ENCODE peak calls at places on chromosomes 5 and 9, in five cellular contexts. E is mammary epithelial cell, P is substantia nigra, O is pancreas, W is GM23338. F is an unnamed sample.

GRCh38 chr5:60455589-60455988 is 244.4 kb downstream of the DEPDC1B start:
- DNase-seq in E (peak), P (no peak), O (no peak), W (no peak), F (no peak)

GRCh38 chr5:172119921-172120688 is 67.9 kb downstream of the STK10 start:
- DNase-seq in E (no peak), P (no peak), O (no peak), W (no peak), F (no peak)

GRCh38 chr5:95595289-95595931 is 24.5 kb upstream of the GPR150 start:
- DNase-seq in E (peak), P (no peak), O (no peak), W (no peak), F (no peak)

GRCh38 chr5:142551242-142552067 is 134.4 kb downstream of the FGF1 start:
- DNase-seq in E (no peak), P (no peak), O (no peak), W (peak), F (no peak)

GRCh38 chr9:133227242-133227860 is 18.3 kb upstream of the OBP2B start:
- DNase-seq in E (no peak), P (no peak), O (no peak), W (no peak), F (no peak)

GRCh38 chr9:91423785-91424402 is at the start of gene NFIL3:
- DNase-seq in E (peak), P (peak), O (peak), W (peak), F (peak)

GRCh38 chr9:17906841-17907779 is 328.2 kb downstream of the SH3GL2 start:
- DNase-seq in E (no peak), P (no peak), O (peak), W (peak), F (no peak)

GRCh38 chr5:57069115-57069835 is 104.6 kb upstream of the GPBP1 start:
- DNase-seq in E (no peak), P (no peak), O (no peak), W (no peak), F (no peak)

GRCh38 chr5:141478321-141478945 is 2.7 kb downstream of the PCDHGC3 start:
- DNase-seq in E (peak), P (no peak), O (peak), W (peak), F (no peak)

GRCh38 chr5:96432245-96433065 is 593 bp downstream of the PCSK1 start:
- DNase-seq in E (no peak), P (no peak), O (peak), W (peak), F (no peak)

GRCh38 chr5:58816181-58816731 is 233.4 kb downstream of the RAB3C start:
- DNase-seq in E (no peak), P (no peak), O (no peak), W (no peak), F (no peak)

GRCh38 chr5:150905312-150905683 is 518 bp upstream of the ZNF300 start:
- DNase-seq in E (no peak), P (no peak), O (no peak), W (no peak), F (no peak)

GRCh38 chr5:116411101-116411571 is 163.5 kb downstream of the SEMA6A start:
- DNase-seq in E (no peak), P (no peak), O (no peak), W (no peak), F (no peak)

GRCh38 chr9:89368978-89369377 is 50.7 kb downstream of the SECISBP2 start:
- DNase-seq in E (no peak), P (no peak), O (peak), W (no peak), F (no peak)

GRCh38 chr5:42250-42649 is 49.7 kb upstream of the PLEKHG4B start:
- DNase-seq in E (peak), P (no peak), O (no peak), W (peak), F (no peak)

GRCh38 chr9:22215492-22215891 is 206.4 kb upstream of the CDKN2B start:
- DNase-seq in E (no peak), P (no peak), O (no peak), W (no peak), F (no peak)

GRCh38 chr9:83166369-83166768 is 103.4 kb upstream of the RASEF start:
- DNase-seq in E (peak), P (no peak), O (peak), W (no peak), F (peak)

GRCh38 chr9:106350777-106351176 is 512.2 kb upstream of the ZNF462 start:
- DNase-seq in E (peak), P (no peak), O (no peak), W (no peak), F (no peak)

GRCh38 chr5:104347119-104347708 is 784.6 kb upstream of the NUDT12 start:
- DNase-seq in E (no peak), P (no peak), O (no peak), W (peak), F (no peak)

GRCh38 chr5:174491761-174492350 is 232.5 kb upstream of the MSX2 start:
- DNase-seq in E (no peak), P (no peak), O (no peak), W (no peak), F (no peak)

GRCh38 chr9:132722564-132723065 is 52.4 kb downstream of the GTF3C4 start:
- DNase-seq in E (no peak), P (no peak), O (no peak), W (no peak), F (no peak)

GRCh38 chr5:176750144-176750543 is 60.2 kb upstream of the UNC5A start:
- DNase-seq in E (no peak), P (no peak), O (no peak), W (no peak), F (no peak)

GRCh38 chr9:108377382-108377781 is 478.4 kb downstream of the ACTL7B start:
- DNase-seq in E (no peak), P (no peak), O (no peak), W (no peak), F (no peak)

GRCh38 chr5:54514841-54515432 is 2.6 kb upstream of the SNX18 start:
- DNase-seq in E (no peak), P (no peak), O (no peak), W (no peak), F (no peak)

GRCh38 chr5:96885518-96886338 is 9.4 kb downstream of the ERAP2 start:
- DNase-seq in E (no peak), P (no peak), O (no peak), W (no peak), F (no peak)

GRCh38 chr5:149474198-149474597 is 77.0 kb downstream of the CSNK1A1 start:
- DNase-seq in E (peak), P (no peak), O (peak), W (no peak), F (no peak)
- H3K27ac ChIP-seq in E (peak), P (no peak), O (no peak), W (no peak), F (peak)

GRCh38 chr9:592225-592624 is 249.3 kb upstream of the DMRT1 start:
- DNase-seq in E (peak), P (no peak), O (peak), W (peak), F (peak)
- H3K27ac ChIP-seq in E (no peak), P (no peak), O (peak), W (no peak), F (peak)

GRCh38 chr9:137351781-137352501 is 49.9 kb upstream of the NRARP start:
- DNase-seq in E (no peak), P (no peak), O (no peak), W (no peak), F (no peak)
- H3K27ac ChIP-seq in E (no peak), P (no peak), O (no peak), W (no peak), F (no peak)

GRCh38 chr5:168654225-168654624 is 75.1 kb upstream of the PANK3 start:
- DNase-seq in E (no peak), P (no peak), O (no peak), W (no peak), F (no peak)
- H3K27ac ChIP-seq in E (no peak), P (no peak), O (no peak), W (no peak), F (peak)

DNA sequence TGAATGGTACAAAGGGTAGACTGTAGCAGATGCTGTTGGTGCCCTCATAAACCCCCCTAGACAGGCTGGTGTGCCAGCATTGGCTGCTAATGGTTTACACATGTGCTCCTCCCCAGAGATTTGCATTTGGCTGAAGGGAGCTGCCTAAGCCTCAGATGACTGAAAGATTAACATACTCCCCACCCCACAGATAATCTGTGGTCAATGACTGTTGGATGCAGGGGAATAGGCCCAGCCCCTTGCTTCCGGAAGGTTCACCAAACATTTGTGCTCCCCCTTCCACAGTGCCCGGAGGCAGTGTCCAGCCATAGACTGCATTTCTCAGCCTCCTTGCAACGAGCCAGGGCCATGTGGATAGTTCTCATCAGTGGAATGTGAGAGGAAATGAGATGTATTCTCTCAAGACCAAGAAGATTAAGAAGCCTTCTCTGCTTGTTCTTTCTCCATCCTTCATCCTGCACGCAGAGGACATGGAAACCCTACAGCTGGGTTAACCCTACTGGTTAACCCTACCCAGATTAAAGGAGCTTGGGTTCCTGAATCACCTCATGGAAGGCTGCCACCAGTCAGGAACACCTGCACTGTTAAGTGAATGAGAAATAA is 79.6 kb downstream of the PHAX start:
- DNase-seq in E (peak), P (no peak), O (no peak), W (peak), F (no peak)
- H3K27ac ChIP-seq in E (no peak), P (no peak), O (no peak), W (peak), F (no peak)

GRCh38 chr5:139263431-139263975 is 30.0 kb upstream of the MATR3 start:
- DNase-seq in E (no peak), P (no peak), O (no peak), W (no peak), F (no peak)
- H3K27ac ChIP-seq in E (no peak), P (no peak), O (no peak), W (no peak), F (no peak)

GRCh38 chr5:67193479-67193878 is 3.1 kb downstream of the CD180 start:
- DNase-seq in E (no peak), P (no peak), O (no peak), W (no peak), F (no peak)
- H3K27ac ChIP-seq in E (no peak), P (peak), O (peak), W (no peak), F (no peak)

GRCh38 chr9:121839726-121840500 is 188.5 kb downstream of the DAB2IP start:
- DNase-seq in E (no peak), P (no peak), O (no peak), W (no peak), F (no peak)
- H3K27ac ChIP-seq in E (no peak), P (no peak), O (no peak), W (no peak), F (no peak)

GRCh38 chr9:37468620-37469019 is 3.4 kb upstream of the ZBTB5 start:
- DNase-seq in E (no peak), P (no peak), O (no peak), W (peak), F (no peak)

GRCh38 chr9:37465249-37466036 is at the start of gene ZBTB5:
- DNase-seq in E (peak), P (peak), O (peak), W (peak), F (peak)

GRCh38 chr9:37464426-37465248 is 613 bp downstream of the ZBTB5 start:
- DNase-seq in E (peak), P (peak), O (peak), W (peak), F (no peak)

GRCh38 chr9:37466037-37466709 is 923 bp upstream of the ZBTB5 start:
- DNase-seq in E (peak), P (peak), O (peak), W (peak), F (no peak)

DNA sequence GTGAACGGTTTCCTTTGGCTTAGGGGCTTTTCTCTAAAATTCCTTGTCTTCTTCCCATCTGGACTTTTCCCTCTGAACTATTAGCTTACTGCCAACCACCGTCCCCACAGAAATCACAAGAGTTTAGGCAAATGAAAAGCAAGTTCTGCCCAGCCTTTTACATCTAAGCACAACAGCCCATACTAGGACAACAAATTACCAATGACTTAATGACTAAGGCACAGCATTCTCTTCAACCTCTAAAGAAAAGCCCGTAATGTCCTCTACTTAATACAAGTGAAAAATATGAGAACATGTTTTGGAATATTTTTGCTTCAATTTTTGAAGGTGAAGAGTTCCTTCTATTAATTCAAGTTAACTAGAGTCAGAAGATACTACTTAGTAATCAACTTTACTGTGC is 1.2 kb downstream of the ZBTB5 start:
- DNase-seq in E (no peak), P (no peak), O (no peak), W (no peak), F (no peak)
- H3K27ac ChIP-seq in E (peak), P (no peak), O (peak), W (peak), F (peak)

F was measured in epithelial cell of prostate.